ENCODE peak calls at places on chromosomes 4 and X, in six cellular contexts. C is suprapubic skin; W is SJCRH30; Y is NCI-H1092; T is activated CD4-positive, alpha-beta T cell treated with anti-CD3 and anti-CD28 coated beads for 24 hours; L is activated CD8-positive, alpha-beta T cell treated with anti-CD3 and anti-CD28 coated beads, Interleukin-2, amount 10 ng/mL, durations not matched to agents 7 days and 5 days. S is an unnamed sample.

GRCh38 chr4:102247041-102247440 is 98.2 kb downstream of the SLC39A8 start:
- DNase-seq in C (no peak), W (no peak), Y (no peak), T (no peak), L (no peak), S (no peak)

GRCh38 chrX:48789366-48790220 is 3.2 kb downstream of the GATA1 start:
- DNase-seq in C (no peak), W (no peak), Y (no peak), T (no peak), L (peak; percentile 25), S (no peak)

GRCh38 chr4:8285976-8286718 is 16.6 kb downstream of the HTRA3 start:
- DNase-seq in C (peak; percentile 63), W (no peak), Y (no peak), T (no peak), L (no peak), S (no peak)

GRCh38 chr4:133146574-133147198 is 2.4 kb upstream of the PCDH10 start:
- DNase-seq in C (no peak), W (no peak), Y (no peak), T (no peak), L (peak; percentile 37), S (no peak)

GRCh38 chr4:163382178-163382869 is 38.6 kb downstream of the NPY5R start:
- DNase-seq in C (no peak), W (no peak), Y (no peak), T (no peak), L (no peak), S (no peak)

GRCh38 chr4:58453956-58454355 is 1343.8 kb upstream of the IGFBP7 start:
- DNase-seq in C (no peak), W (peak; percentile 16), Y (no peak), T (no peak), L (no peak), S (no peak)

GRCh38 chrX:3939967-3940610 is 226.6 kb upstream of the PRKX start:
- DNase-seq in C (no peak), W (no peak), Y (no peak), T (no peak), L (no peak), S (no peak)

GRCh38 chr4:152165146-152165545 is 370.7 kb downstream of the FBXW7 start:
- DNase-seq in C (no peak), W (no peak), Y (no peak), T (no peak), L (no peak), S (no peak)

GRCh38 chr4:94084155-94084554 is 123.5 kb upstream of the SMARCAD1 start:
- DNase-seq in C (no peak), W (no peak), Y (no peak), T (no peak), L (no peak), S (no peak)

GRCh38 chr4:82230310-82230709 is 143.5 kb downstream of the HNRNPD start:
- DNase-seq in C (no peak), W (no peak), Y (no peak), T (no peak), L (no peak), S (no peak)

GRCh38 chr4:145938618-145939177 is at the start of gene ZNF827:
- DNase-seq in C (peak; percentile 67), W (peak; percentile 60), Y (peak; percentile 61), T (peak; percentile 28), L (peak; percentile 83), S (no peak)

GRCh38 chr4:132646186-132646585 is 502.9 kb upstream of the PCDH10 start:
- DNase-seq in C (no peak), W (no peak), Y (no peak), T (no peak), L (no peak), S (no peak)

GRCh38 chrX:63283331-63283730 is 67.8 kb downstream of the SPIN4 start:
- DNase-seq in C (no peak), W (no peak), Y (no peak), T (no peak), L (no peak), S (no peak)

GRCh38 chr4:156950950-156951349 is 20.6 kb downstream of the PDGFC start:
- DNase-seq in C (no peak), W (no peak), Y (no peak), T (no peak), L (no peak), S (no peak)

GRCh38 chr4:40289366-40290188 is 45.6 kb upstream of the CHRNA9 start:
- DNase-seq in C (no peak), W (no peak), Y (no peak), T (no peak), L (peak; percentile 31), S (no peak)

GRCh38 chrX:37666516-37666915 is 19.1 kb upstream of the XK start:
- DNase-seq in C (no peak), W (no peak), Y (no peak), T (no peak), L (no peak), S (no peak)

GRCh38 chrX:135384161-135384836 is 37.4 kb upstream of the SMIM10L2A start:
- DNase-seq in C (no peak), W (no peak), Y (no peak), T (no peak), L (peak; percentile 71), S (no peak)

GRCh38 chr4:124427095-124427767 is 285.3 kb downstream of the ANKRD50 start:
- DNase-seq in C (peak; percentile 51), W (no peak), Y (no peak), T (no peak), L (no peak), S (no peak)

GRCh38 chrX:119698835-119699234 is 5.9 kb upstream of the SEPTIN6 start:
- DNase-seq in C (no peak), W (peak; percentile 49), Y (peak; percentile 31), T (no peak), L (no peak), S (no peak)

GRCh38 chr4:143358419-143358818 is 21.7 kb downstream of the GAB1 start:
- DNase-seq in C (no peak), W (no peak), Y (no peak), T (no peak), L (no peak), S (no peak)

GRCh38 chr4:112895785-112896184 is 153.7 kb upstream of the ANK2 start:
- DNase-seq in C (no peak), W (peak; percentile 26), Y (no peak), T (no peak), L (no peak), S (no peak)

GRCh38 chr4:16026155-16026761 is 57.6 kb downstream of the PROM1 start:
- DNase-seq in C (no peak), W (peak; percentile 16), Y (peak; percentile 38), T (no peak), L (peak; percentile 51), S (peak; percentile 13)

GRCh38 chr4:184534511-184535391 is 60.4 kb upstream of the IRF2 start:
- DNase-seq in C (no peak), W (no peak), Y (no peak), T (no peak), L (no peak), S (no peak)

GRCh38 chr4:87283151-87283550 is 39.5 kb downstream of the HSD17B13 start:
- DNase-seq in C (no peak), W (no peak), Y (no peak), T (no peak), L (no peak), S (no peak)

GRCh38 chrX:117996918-117997480 is 119.6 kb downstream of the KLHL13 start:
- DNase-seq in C (no peak), W (no peak), Y (no peak), T (no peak), L (no peak), S (no peak)

GRCh38 chrX:42678133-42678532 is 99.8 kb downstream of the PPP1R2C start:
- DNase-seq in C (no peak), W (no peak), Y (no peak), T (no peak), L (no peak), S (no peak)

GRCh38 chr4:3447431-3448395 is 5.9 kb downstream of the HGFAC start:
- DNase-seq in C (no peak), W (no peak), Y (no peak), T (no peak), L (no peak), S (no peak)

GRCh38 chr4:151408380-151408629 is 671 bp upstream of the FHIP1A start:
- DNase-seq in C (no peak), W (no peak), Y (no peak), T (no peak), L (no peak), S (no peak)

GRCh38 chrX:40299502-40300118 is 201.9 kb upstream of the BCOR start:
- DNase-seq in C (no peak), W (no peak), Y (no peak), T (no peak), L (no peak), S (no peak)

GRCh38 chrX:26762253-26762652 is 546.3 kb downstream of the MAGEB5 start:
- DNase-seq in C (no peak), W (no peak), Y (no peak), T (no peak), L (no peak), S (no peak)